ENCODE peak calls at places on chromosomes 16 and 17, in eight cellular contexts. One of them, this sample, is unnamed.

GRCh38 chr17:34620458-34620857 is 41.1 kb downstream of the TMEM132E start:
- DNase-seq in immature natural killer cell: no peak
- DNase-seq in H54: no peak
- DNase-seq in tibial nerve: no peak
- DNase-seq in stimulated activated CD4-positive, alpha-beta T cell treated with anti-CD3 and anti-CD28 coated beads, Interleukin-2, amount 100 ng/mL, for 48 hours: no peak
- DNase-seq in cardiac fibroblast: no peak
- DNase-seq in NCI-H1092 treated with DMSO at 0.1 percent for 48 hours: no peak
- DNase-seq in activated T-cell treated with anti-CD3 and anti-CD28 coated beads for 1 hour: no peak
- DNase-seq in this sample: no peak

GRCh38 chr16:30570621-30571443 is 682 bp downstream of the ZNF688 start:
- DNase-seq in immature natural killer cell: no peak
- DNase-seq in H54: no peak
- DNase-seq in tibial nerve: peak; percentile 35
- DNase-seq in stimulated activated CD4-positive, alpha-beta T cell treated with anti-CD3 and anti-CD28 coated beads, Interleukin-2, amount 100 ng/mL, for 48 hours: no peak
- DNase-seq in cardiac fibroblast: peak; percentile 36
- DNase-seq in NCI-H1092 treated with DMSO at 0.1 percent for 48 hours: peak; percentile 36
- DNase-seq in activated T-cell treated with anti-CD3 and anti-CD28 coated beads for 1 hour: no peak
- DNase-seq in this sample: no peak

GRCh38 chr16:86608301-86608747 is 30.0 kb downstream of the FOXL1 start:
- DNase-seq in immature natural killer cell: no peak
- DNase-seq in H54: no peak
- DNase-seq in tibial nerve: no peak
- DNase-seq in stimulated activated CD4-positive, alpha-beta T cell treated with anti-CD3 and anti-CD28 coated beads, Interleukin-2, amount 100 ng/mL, for 48 hours: no peak
- DNase-seq in cardiac fibroblast: peak; percentile 55
- DNase-seq in NCI-H1092 treated with DMSO at 0.1 percent for 48 hours: no peak
- DNase-seq in activated T-cell treated with anti-CD3 and anti-CD28 coated beads for 1 hour: no peak
- DNase-seq in this sample: no peak

GRCh38 chr17:8997994-8998628 is 23.2 kb upstream of the NTN1 start:
- DNase-seq in immature natural killer cell: peak; percentile 78
- DNase-seq in H54: peak; percentile 67
- DNase-seq in tibial nerve: peak; percentile 48
- DNase-seq in stimulated activated CD4-positive, alpha-beta T cell treated with anti-CD3 and anti-CD28 coated beads, Interleukin-2, amount 100 ng/mL, for 48 hours: peak; percentile 78
- DNase-seq in cardiac fibroblast: peak; percentile 62
- DNase-seq in NCI-H1092 treated with DMSO at 0.1 percent for 48 hours: no peak
- DNase-seq in activated T-cell treated with anti-CD3 and anti-CD28 coated beads for 1 hour: peak; percentile 76
- DNase-seq in this sample: peak; percentile 48

GRCh38 chr16:23397464-23397863 is 55.5 kb downstream of the COG7 start:
- DNase-seq in immature natural killer cell: no peak
- DNase-seq in H54: no peak
- DNase-seq in tibial nerve: no peak
- DNase-seq in stimulated activated CD4-positive, alpha-beta T cell treated with anti-CD3 and anti-CD28 coated beads, Interleukin-2, amount 100 ng/mL, for 48 hours: no peak
- DNase-seq in cardiac fibroblast: no peak
- DNase-seq in NCI-H1092 treated with DMSO at 0.1 percent for 48 hours: no peak
- DNase-seq in activated T-cell treated with anti-CD3 and anti-CD28 coated beads for 1 hour: no peak
- DNase-seq in this sample: no peak

GRCh38 chr16:68400083-68400923 is 48.0 kb downstream of the SMPD3 start:
- DNase-seq in immature natural killer cell: no peak
- DNase-seq in H54: no peak
- DNase-seq in tibial nerve: no peak
- DNase-seq in stimulated activated CD4-positive, alpha-beta T cell treated with anti-CD3 and anti-CD28 coated beads, Interleukin-2, amount 100 ng/mL, for 48 hours: no peak
- DNase-seq in cardiac fibroblast: no peak
- DNase-seq in NCI-H1092 treated with DMSO at 0.1 percent for 48 hours: no peak
- DNase-seq in activated T-cell treated with anti-CD3 and anti-CD28 coated beads for 1 hour: no peak
- DNase-seq in this sample: no peak

GRCh38 chr17:32265192-32265895 is at the start of gene RHBDL3:
- DNase-seq in immature natural killer cell: peak; percentile 27
- DNase-seq in H54: no peak
- DNase-seq in tibial nerve: no peak
- DNase-seq in stimulated activated CD4-positive, alpha-beta T cell treated with anti-CD3 and anti-CD28 coated beads, Interleukin-2, amount 100 ng/mL, for 48 hours: no peak
- DNase-seq in cardiac fibroblast: no peak
- DNase-seq in NCI-H1092 treated with DMSO at 0.1 percent for 48 hours: peak; percentile 38
- DNase-seq in activated T-cell treated with anti-CD3 and anti-CD28 coated beads for 1 hour: no peak
- DNase-seq in this sample: no peak

GRCh38 chr17:73311428-73311780 is 397 bp downstream of the CDC42EP4 start:
- DNase-seq in immature natural killer cell: no peak
- DNase-seq in H54: no peak
- DNase-seq in tibial nerve: no peak
- DNase-seq in stimulated activated CD4-positive, alpha-beta T cell treated with anti-CD3 and anti-CD28 coated beads, Interleukin-2, amount 100 ng/mL, for 48 hours: peak; percentile 7
- DNase-seq in cardiac fibroblast: no peak
- DNase-seq in NCI-H1092 treated with DMSO at 0.1 percent for 48 hours: peak; percentile 44
- DNase-seq in activated T-cell treated with anti-CD3 and anti-CD28 coated beads for 1 hour: no peak
- DNase-seq in this sample: peak; percentile 49

GRCh38 chr17:78412403-78412802 is 34.0 kb downstream of the PGS1 start:
- DNase-seq in immature natural killer cell: no peak
- DNase-seq in H54: no peak
- DNase-seq in tibial nerve: no peak
- DNase-seq in stimulated activated CD4-positive, alpha-beta T cell treated with anti-CD3 and anti-CD28 coated beads, Interleukin-2, amount 100 ng/mL, for 48 hours: peak; percentile 43
- DNase-seq in cardiac fibroblast: peak; percentile 29
- DNase-seq in NCI-H1092 treated with DMSO at 0.1 percent for 48 hours: no peak
- DNase-seq in activated T-cell treated with anti-CD3 and anti-CD28 coated beads for 1 hour: no peak
- DNase-seq in this sample: no peak

GRCh38 chr17:51761105-51761504 is 397.4 kb downstream of the CA10 start:
- DNase-seq in immature natural killer cell: no peak
- DNase-seq in H54: no peak
- DNase-seq in tibial nerve: no peak
- DNase-seq in stimulated activated CD4-positive, alpha-beta T cell treated with anti-CD3 and anti-CD28 coated beads, Interleukin-2, amount 100 ng/mL, for 48 hours: no peak
- DNase-seq in cardiac fibroblast: no peak
- DNase-seq in NCI-H1092 treated with DMSO at 0.1 percent for 48 hours: peak; percentile 14
- DNase-seq in activated T-cell treated with anti-CD3 and anti-CD28 coated beads for 1 hour: no peak
- DNase-seq in this sample: no peak

GRCh38 chr16:21101631-21102420 is 48.8 kb downstream of the DNAH3 start:
- DNase-seq in immature natural killer cell: no peak
- DNase-seq in H54: no peak
- DNase-seq in tibial nerve: no peak
- DNase-seq in stimulated activated CD4-positive, alpha-beta T cell treated with anti-CD3 and anti-CD28 coated beads, Interleukin-2, amount 100 ng/mL, for 48 hours: no peak
- DNase-seq in cardiac fibroblast: peak; percentile 54
- DNase-seq in NCI-H1092 treated with DMSO at 0.1 percent for 48 hours: no peak
- DNase-seq in activated T-cell treated with anti-CD3 and anti-CD28 coated beads for 1 hour: no peak
- DNase-seq in this sample: no peak

GRCh38 chr17:41962768-41963434 is 3.7 kb upstream of the CNP start:
- DNase-seq in immature natural killer cell: peak; percentile 65
- DNase-seq in H54: peak; percentile 78
- DNase-seq in tibial nerve: peak; percentile 82
- DNase-seq in stimulated activated CD4-positive, alpha-beta T cell treated with anti-CD3 and anti-CD28 coated beads, Interleukin-2, amount 100 ng/mL, for 48 hours: peak; percentile 74
- DNase-seq in cardiac fibroblast: peak; percentile 67
- DNase-seq in NCI-H1092 treated with DMSO at 0.1 percent for 48 hours: peak; percentile 75
- DNase-seq in activated T-cell treated with anti-CD3 and anti-CD28 coated beads for 1 hour: peak; percentile 60
- DNase-seq in this sample: peak; percentile 19

GRCh38 chr17:79112471-79112870 is 37.8 kb downstream of the ENGASE start:
- DNase-seq in immature natural killer cell: no peak
- DNase-seq in H54: no peak
- DNase-seq in tibial nerve: no peak
- DNase-seq in stimulated activated CD4-positive, alpha-beta T cell treated with anti-CD3 and anti-CD28 coated beads, Interleukin-2, amount 100 ng/mL, for 48 hours: no peak
- DNase-seq in cardiac fibroblast: no peak
- DNase-seq in NCI-H1092 treated with DMSO at 0.1 percent for 48 hours: no peak
- DNase-seq in activated T-cell treated with anti-CD3 and anti-CD28 coated beads for 1 hour: no peak
- DNase-seq in this sample: no peak

GRCh38 chr16:86885139-86885538 is 306.8 kb downstream of the FOXL1 start:
- DNase-seq in immature natural killer cell: no peak
- DNase-seq in H54: no peak
- DNase-seq in tibial nerve: no peak
- DNase-seq in stimulated activated CD4-positive, alpha-beta T cell treated with anti-CD3 and anti-CD28 coated beads, Interleukin-2, amount 100 ng/mL, for 48 hours: no peak
- DNase-seq in cardiac fibroblast: no peak
- DNase-seq in NCI-H1092 treated with DMSO at 0.1 percent for 48 hours: no peak
- DNase-seq in activated T-cell treated with anti-CD3 and anti-CD28 coated beads for 1 hour: no peak
- DNase-seq in this sample: no peak

GRCh38 chr16:8878523-8878911 is 3.6 kb upstream of the LITAFD start:
- DNase-seq in immature natural killer cell: no peak
- DNase-seq in H54: no peak
- DNase-seq in tibial nerve: peak; percentile 40
- DNase-seq in stimulated activated CD4-positive, alpha-beta T cell treated with anti-CD3 and anti-CD28 coated beads, Interleukin-2, amount 100 ng/mL, for 48 hours: no peak
- DNase-seq in cardiac fibroblast: peak; percentile 79
- DNase-seq in NCI-H1092 treated with DMSO at 0.1 percent for 48 hours: no peak
- DNase-seq in activated T-cell treated with anti-CD3 and anti-CD28 coated beads for 1 hour: no peak
- DNase-seq in this sample: peak; percentile 87

GRCh38 chr16:67927131-67927941 is 4.3 kb downstream of the CTRL start:
- DNase-seq in immature natural killer cell: no peak
- DNase-seq in H54: no peak
- DNase-seq in tibial nerve: no peak
- DNase-seq in stimulated activated CD4-positive, alpha-beta T cell treated with anti-CD3 and anti-CD28 coated beads, Interleukin-2, amount 100 ng/mL, for 48 hours: no peak
- DNase-seq in cardiac fibroblast: no peak
- DNase-seq in NCI-H1092 treated with DMSO at 0.1 percent for 48 hours: peak; percentile 26
- DNase-seq in activated T-cell treated with anti-CD3 and anti-CD28 coated beads for 1 hour: no peak
- DNase-seq in this sample: no peak

GRCh38 chr16:58814348-58814801 is 80.3 kb upstream of the GOT2 start:
- DNase-seq in immature natural killer cell: peak; percentile 10
- DNase-seq in H54: peak; percentile 18
- DNase-seq in tibial nerve: peak; percentile 17
- DNase-seq in stimulated activated CD4-positive, alpha-beta T cell treated with anti-CD3 and anti-CD28 coated beads, Interleukin-2, amount 100 ng/mL, for 48 hours: peak; percentile 24
- DNase-seq in cardiac fibroblast: peak; percentile 58
- DNase-seq in NCI-H1092 treated with DMSO at 0.1 percent for 48 hours: peak; percentile 31
- DNase-seq in activated T-cell treated with anti-CD3 and anti-CD28 coated beads for 1 hour: peak; percentile 2
- DNase-seq in this sample: peak; percentile 14

GRCh38 chr16:73034374-73034773 is 13.6 kb downstream of the ZFHX3 start:
- DNase-seq in immature natural killer cell: peak; percentile 19
- DNase-seq in H54: no peak
- DNase-seq in tibial nerve: no peak
- DNase-seq in stimulated activated CD4-positive, alpha-beta T cell treated with anti-CD3 and anti-CD28 coated beads, Interleukin-2, amount 100 ng/mL, for 48 hours: no peak
- DNase-seq in cardiac fibroblast: no peak
- DNase-seq in NCI-H1092 treated with DMSO at 0.1 percent for 48 hours: no peak
- DNase-seq in activated T-cell treated with anti-CD3 and anti-CD28 coated beads for 1 hour: no peak
- DNase-seq in this sample: no peak

GRCh38 chr16:46427340-46428107 is 193.7 kb downstream of the SHCBP1 start:
- DNase-seq in immature natural killer cell: no peak
- DNase-seq in H54: no peak
- DNase-seq in tibial nerve: no peak
- DNase-seq in stimulated activated CD4-positive, alpha-beta T cell treated with anti-CD3 and anti-CD28 coated beads, Interleukin-2, amount 100 ng/mL, for 48 hours: no peak
- DNase-seq in cardiac fibroblast: no peak
- DNase-seq in NCI-H1092 treated with DMSO at 0.1 percent for 48 hours: no peak
- DNase-seq in activated T-cell treated with anti-CD3 and anti-CD28 coated beads for 1 hour: no peak
- DNase-seq in this sample: no peak

GRCh38 chr17:21318439-21318838 is 33.9 kb downstream of the MAP2K3 start:
- DNase-seq in immature natural killer cell: no peak
- DNase-seq in H54: no peak
- DNase-seq in tibial nerve: no peak
- DNase-seq in stimulated activated CD4-positive, alpha-beta T cell treated with anti-CD3 and anti-CD28 coated beads, Interleukin-2, amount 100 ng/mL, for 48 hours: no peak
- DNase-seq in cardiac fibroblast: no peak
- DNase-seq in NCI-H1092 treated with DMSO at 0.1 percent for 48 hours: no peak
- DNase-seq in activated T-cell treated with anti-CD3 and anti-CD28 coated beads for 1 hour: no peak
- DNase-seq in this sample: no peak

GRCh38 chr17:82089723-82090548 is 8.1 kb downstream of the FASN start:
- DNase-seq in immature natural killer cell: no peak
- DNase-seq in H54: no peak
- DNase-seq in tibial nerve: no peak
- DNase-seq in stimulated activated CD4-positive, alpha-beta T cell treated with anti-CD3 and anti-CD28 coated beads, Interleukin-2, amount 100 ng/mL, for 48 hours: no peak
- DNase-seq in cardiac fibroblast: no peak
- DNase-seq in NCI-H1092 treated with DMSO at 0.1 percent for 48 hours: no peak
- DNase-seq in activated T-cell treated with anti-CD3 and anti-CD28 coated beads for 1 hour: no peak
- DNase-seq in this sample: no peak